ENCODE peak calls at places on chromosomes 12 and 14, in four cellular contexts. O is OCI-LY7, J is neural progenitor cell, Y is MM.1S. Z is an unnamed sample.

GRCh38 chr14:41805633-41806032 is 199.0 kb downstream of the LRFN5 start:
- DNase-seq in O (no peak), J (no peak), Y (no peak), Z (no peak)

GRCh38 chr12:34399631-34400422 is 377.5 kb downstream of the ALG10 start:
- DNase-seq in O (no peak), J (no peak), Y (no peak), Z (no peak)

GRCh38 chr14:93784878-93785277 is 3.4 kb downstream of the PRIMA1 start:
- DNase-seq in O (no peak), J (no peak), Y (no peak), Z (no peak)

GRCh38 chr12:88600272-88600671 is 20.0 kb upstream of the KITLG start:
- DNase-seq in O (no peak), J (no peak), Y (no peak), Z (peak; percentile 94)

GRCh38 chr14:38107216-38107631 is 100.5 kb upstream of the SSTR1 start:
- DNase-seq in O (no peak), J (no peak), Y (peak; percentile 10), Z (no peak)

GRCh38 chr12:60191676-60192359 is 596.0 kb downstream of the SLC16A7 start:
- DNase-seq in O (no peak), J (no peak), Y (no peak), Z (peak; percentile 77)

GRCh38 chr12:113185180-113186032 is at the start of the genes DDX54 and RITA1:
- DNase-seq in O (peak; percentile 95), J (peak; percentile 93), Y (peak; percentile 69), Z (peak; percentile 86)

GRCh38 chr14:94373708-94374107 is 14.7 kb downstream of the SERPINA1 start:
- DNase-seq in O (no peak), J (no peak), Y (no peak), Z (peak; percentile 99)

GRCh38 chr14:60922050-60922449 is 58.8 kb downstream of the TRMT5 start:
- DNase-seq in O (no peak), J (no peak), Y (no peak), Z (peak; percentile 31)

GRCh38 chr12:25557830-25558436 is 4.8 kb upstream of the LMNTD1 start:
- DNase-seq in O (peak; percentile 61), J (peak; percentile 75), Y (peak; percentile 53), Z (peak; percentile 81)

GRCh38 chr12:18752280-18752920 is 14.5 kb downstream of the CAPZA3 start:
- DNase-seq in O (no peak), J (peak; percentile 82), Y (no peak), Z (peak; percentile 90)

GRCh38 chr12:15146585-15146984 is 74.6 kb downstream of the RERG start:
- DNase-seq in O (no peak), J (peak; percentile 6), Y (no peak), Z (no peak)

GRCh38 chr12:97602315-97602714 is 139.7 kb downstream of the RMST start:
- DNase-seq in O (no peak), J (no peak), Y (peak; percentile 24), Z (no peak)

GRCh38 chr14:49114161-49114893 is 471.9 kb downstream of the RPS29 start:
- DNase-seq in O (no peak), J (no peak), Y (no peak), Z (no peak)

GRCh38 chr12:6891637-6892036 is 13.0 kb upstream of the LRRC23 start:
- DNase-seq in O (no peak), J (no peak), Y (no peak), Z (no peak)

GRCh38 chr14:48086516-48086915 is 411.1 kb upstream of the MDGA2 start:
- DNase-seq in O (no peak), J (no peak), Y (no peak), Z (no peak)

GRCh38 chr12:119036878-119037493 is 55.6 kb downstream of the SRRM4 start:
- DNase-seq in O (peak; percentile 29), J (peak; percentile 66), Y (peak; percentile 18), Z (peak; percentile 51)

GRCh38 chr14:23436327-23437141 is 1.1 kb upstream of the MYH7 start:
- DNase-seq in O (no peak), J (peak; percentile 67), Y (no peak), Z (no peak)

GRCh38 chr12:6925239-6925542 is 2.6 kb upstream of the ATN1 start:
- DNase-seq in O (no peak), J (peak; percentile 64), Y (no peak), Z (no peak)

GRCh38 chr14:77024171-77024627 is 4.3 kb downstream of the IRF2BPL start:
- DNase-seq in O (no peak), J (peak; percentile 88), Y (peak; percentile 95), Z (peak; percentile 68)

GRCh38 chr12:69555461-69555860 is 29.8 kb upstream of the CCT2 start:
- DNase-seq in O (no peak), J (no peak), Y (no peak), Z (peak; percentile 96)

GRCh38 chr12:130441771-130442760 is 104.4 kb downstream of the PIWIL1 start:
- DNase-seq in O (no peak), J (no peak), Y (no peak), Z (no peak)

GRCh38 chr12:12467222-12467621 is 95.4 kb downstream of the DUSP16 start:
- DNase-seq in O (no peak), J (no peak), Y (no peak), Z (no peak)

GRCh38 chr14:67557118-67557517 is 24.0 kb downstream of the PLEKHH1 start:
- DNase-seq in O (no peak), J (no peak), Y (peak; percentile 52), Z (no peak)

DNA sequence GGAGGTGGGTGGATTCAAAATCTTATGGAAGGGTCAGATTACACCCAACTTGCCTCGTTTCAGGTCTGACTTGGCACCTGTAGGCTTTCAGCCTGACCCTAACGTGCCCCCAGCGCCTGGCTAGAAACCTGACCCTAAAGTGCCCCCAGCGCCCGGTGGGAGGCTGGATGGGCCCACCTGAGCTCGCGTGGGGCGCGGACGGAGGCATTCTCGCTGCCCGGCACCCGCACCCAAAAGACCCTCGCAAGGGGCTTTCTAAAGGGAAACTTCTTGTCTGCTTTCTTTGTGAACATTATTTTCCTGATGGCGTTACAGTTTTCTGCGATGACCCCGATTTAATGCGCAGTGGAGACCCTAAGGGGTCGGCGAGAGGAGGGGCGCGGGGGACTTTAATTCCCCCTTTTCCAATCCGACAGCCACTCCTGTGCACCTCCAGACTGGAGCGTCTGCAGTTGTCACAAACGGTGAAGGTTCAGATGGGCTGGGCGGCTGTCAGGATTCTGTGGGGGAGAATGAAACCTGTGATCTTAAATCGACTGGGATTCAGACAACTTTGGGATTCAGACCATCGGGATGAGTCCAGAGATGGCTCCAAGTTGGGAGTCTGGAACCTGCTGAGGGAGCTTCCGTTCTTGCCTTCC is 746 bp upstream of the HRK start:
- DNase-seq in O (peak; percentile 37), J (peak; percentile 25), Y (no peak), Z (no peak)
- H3K4me2 ChIP-seq in O (peak overlapping the region; percentile 96), J (peak overlapping the region; percentile 99), Y (peak overlapping the region; percentile 76), Z (no peak overlapping the region)

DNA sequence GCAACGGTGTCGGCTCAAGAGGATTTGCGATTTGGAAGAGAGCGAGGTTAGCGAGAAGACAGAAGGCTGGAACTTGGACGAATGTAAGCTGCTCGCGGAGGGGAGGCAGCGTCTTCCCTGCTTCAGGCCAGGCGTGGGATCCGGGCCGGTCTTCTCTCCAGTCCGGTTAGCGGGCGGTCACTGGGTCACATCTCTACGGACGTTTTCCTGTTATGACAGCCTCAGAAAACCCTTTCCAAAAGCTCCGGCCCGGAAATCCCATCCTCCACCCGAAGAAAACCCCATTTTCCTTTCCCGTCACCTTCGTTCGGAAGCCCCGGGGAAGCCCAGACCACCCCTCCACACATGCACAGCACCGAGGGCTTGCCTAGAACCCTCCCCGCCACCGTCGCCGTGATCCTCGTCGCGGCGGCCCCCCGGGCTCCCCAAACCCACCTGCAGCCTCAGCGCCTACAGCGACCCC is 268 bp downstream of the NDUFB1 start:
- DNase-seq in O (peak; percentile 52), J (peak; percentile 57), Y (peak; percentile 28), Z (peak; percentile 71)
- TF ChIP-seq EZH2phosphoT487 in O (no peak), J (no peak), Y (no peak), Z (no peak)

GRCh38 chr12:1838994-1839365 is 18.6 kb downstream of the LRTM2 start:
- DNase-seq in O (no peak), J (no peak), Y (no peak), Z (no peak)
- H3K4me2 ChIP-seq in O (no peak overlapping the region), J (no peak overlapping the region), Y (peak overlapping the region; percentile 28), Z (no peak overlapping the region)

DNA sequence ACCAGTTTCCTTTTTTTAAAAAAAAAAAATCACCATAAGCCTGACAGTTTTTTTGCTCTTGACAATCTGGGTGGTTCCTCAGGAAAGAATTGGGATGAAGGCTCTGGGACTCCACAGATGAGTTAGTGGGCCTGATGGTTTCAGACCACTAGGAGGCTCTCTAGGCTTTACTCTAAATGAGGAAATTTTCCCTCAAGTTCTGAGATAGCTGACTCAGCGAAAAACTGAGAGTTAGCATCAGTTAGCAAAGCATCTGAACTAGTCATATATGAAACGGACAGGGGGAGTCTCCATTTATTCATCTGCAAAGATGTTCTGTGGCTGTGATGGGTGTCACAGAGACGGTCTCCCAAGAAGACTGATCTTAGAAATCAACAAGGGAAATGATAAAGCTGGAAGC is 314.3 kb upstream of the OR4E1 start:
- DNase-seq in O (peak; percentile 50), J (peak; percentile 75), Y (peak; percentile 57), Z (peak; percentile 57)
- TF ChIP-seq EZH2phosphoT487 in O (no peak), J (no peak), Y (no peak), Z (no peak)

DNA sequence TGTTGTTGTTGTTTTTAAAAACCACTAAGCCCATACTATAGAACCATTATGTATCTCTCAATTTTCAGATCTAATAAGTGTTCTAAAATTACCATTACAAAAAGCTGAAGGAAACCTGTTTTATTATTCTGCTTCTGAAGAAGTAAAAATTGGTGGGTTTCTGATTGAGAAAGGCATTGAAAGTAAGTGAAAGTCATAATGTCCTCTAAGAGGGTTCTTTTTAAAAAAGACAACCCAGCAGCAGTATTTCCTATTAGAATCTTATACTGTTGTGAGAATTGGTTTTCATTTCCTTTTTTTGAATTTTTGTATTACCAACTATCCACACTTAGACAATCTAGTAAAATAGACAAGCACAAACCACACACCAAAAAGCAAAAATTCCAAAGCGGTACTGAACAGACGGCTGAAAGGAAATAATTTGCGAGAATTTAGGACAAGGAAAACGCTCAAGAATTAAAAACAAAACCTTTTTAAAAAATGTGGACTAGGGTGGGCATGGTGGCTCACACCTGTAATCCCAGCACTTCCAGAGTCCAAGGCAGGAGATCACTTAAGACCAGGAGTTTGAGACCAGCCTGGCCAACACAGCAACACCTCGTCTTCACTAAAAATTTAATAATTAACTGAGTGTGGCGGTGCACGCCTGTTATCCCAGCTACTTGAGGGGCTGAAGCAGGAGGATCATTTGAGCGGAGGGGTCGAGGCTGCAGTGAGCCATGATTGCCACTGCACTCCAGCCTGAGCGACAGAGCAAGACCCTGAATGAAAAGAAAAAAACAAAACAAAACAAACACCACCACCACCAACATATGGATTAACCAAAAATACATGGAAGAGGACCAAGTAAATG is 66.7 kb upstream of the AP4S1 start:
- DNase-seq in O (no peak), J (no peak), Y (no peak), Z (no peak)
- H3K4me2 ChIP-seq in O (peak overlapping the region; percentile 43), J (no peak overlapping the region), Y (no peak overlapping the region), Z (no peak overlapping the region)

GRCh38 chr14:33347816-33348215 is 409.1 kb downstream of the NPAS3 start:
- DNase-seq in O (no peak), J (no peak), Y (no peak), Z (peak; percentile 11)
- TF ChIP-seq EZH2phosphoT487 in O (no peak), J (no peak), Y (no peak), Z (no peak)

DNA sequence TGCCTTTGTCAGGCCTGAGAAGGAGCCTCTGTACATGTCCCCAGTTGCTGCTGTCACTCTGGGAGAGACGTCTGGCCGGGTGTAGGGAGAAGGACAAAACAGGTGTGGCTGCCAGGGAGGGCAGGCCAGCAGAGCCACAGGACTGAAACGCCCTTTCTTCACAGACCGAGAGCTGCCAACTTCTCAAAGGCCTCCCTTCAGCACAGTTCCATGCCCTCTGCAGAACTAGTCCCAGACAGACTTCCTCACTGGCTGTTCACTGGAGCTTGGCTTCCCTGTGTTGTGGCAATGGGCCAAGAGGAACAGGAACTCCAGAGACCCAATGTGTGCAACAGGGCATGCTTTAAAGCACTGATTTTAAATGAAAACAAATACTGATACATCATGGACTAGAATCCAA is 50.7 kb upstream of the PNMA1 start:
- DNase-seq in O (peak; percentile 58), J (no peak), Y (no peak), Z (no peak)
- H3K4me2 ChIP-seq in O (peak overlapping the region; percentile 64), J (no peak overlapping the region), Y (no peak overlapping the region), Z (no peak overlapping the region)

Z was measured in GM23248.